ENCODE peak calls at places on chromosome 5, in four cellular contexts. D is GM23338, U is sigmoid colon, F is upper lobe of left lung. X is an unnamed sample.

GRCh38 chr5:180818275-180818674 is 15.7 kb upstream of the MGAT1 start:
- DNase-seq in D (no peak), U (peak; percentile 44), F (no peak), X (no peak)

GRCh38 chr5:11791777-11792176 is 112.5 kb downstream of the CTNND2 start:
- DNase-seq in D (peak; percentile 44), U (no peak), F (no peak), X (no peak)

GRCh38 chr5:35096209-35096608 is 48.5 kb upstream of the AGXT2 start:
- DNase-seq in D (no peak), U (no peak), F (no peak), X (no peak)

GRCh38 chr5:119291877-119292276 is 63.9 kb upstream of the TNFAIP8 start:
- DNase-seq in D (no peak), U (no peak), F (no peak), X (no peak)

GRCh38 chr5:15013654-15014463 is 142.3 kb upstream of the ANKH start:
- DNase-seq in D (peak; percentile 88), U (no peak), F (no peak), X (peak; percentile 75)

GRCh38 chr5:132294728-132295504 is 722 bp downstream of the SLC22A4 start:
- DNase-seq in D (peak; percentile 70), U (peak; percentile 82), F (peak; percentile 90), X (peak; percentile 54)

GRCh38 chr5:180801596-180802324 is 846 bp downstream of the MGAT1 start:
- DNase-seq in D (no peak), U (peak; percentile 52), F (no peak), X (no peak)

GRCh38 chr5:98403131-98403530 is 370.3 kb upstream of the RGMB start:
- DNase-seq in D (no peak), U (no peak), F (no peak), X (no peak)

GRCh38 chr5:74374656-74375055 is 265.9 kb downstream of the ENC1 start:
- DNase-seq in D (no peak), U (no peak), F (no peak), X (no peak)

GRCh38 chr5:72470817-72471216 is 36.4 kb downstream of the ZNF366 start:
- DNase-seq in D (no peak), U (no peak), F (no peak), X (no peak)

GRCh38 chr5:132425009-132425937 is 55.8 kb downstream of the SLC22A5 start:
- DNase-seq in D (no peak), U (peak; percentile 59), F (no peak), X (no peak)

GRCh38 chr5:174481737-174482136 is 242.6 kb upstream of the MSX2 start:
- DNase-seq in D (no peak), U (no peak), F (no peak), X (no peak)

GRCh38 chr5:72525816-72526215 is 18.6 kb upstream of the ZNF366 start:
- DNase-seq in D (no peak), U (no peak), F (no peak), X (no peak)

GRCh38 chr5:122445070-122445469 is 133.0 kb downstream of the SNCAIP start:
- DNase-seq in D (no peak), U (no peak), F (no peak), X (no peak)

GRCh38 chr5:40875958-40876357 is 33.3 kb upstream of the C7 start:
- DNase-seq in D (no peak), U (no peak), F (no peak), X (no peak)

GRCh38 chr5:33341316-33341715 is 99.4 kb upstream of the TARS1 start:
- DNase-seq in D (no peak), U (no peak), F (no peak), X (no peak)
- H3K27ac ChIP-seq in D (no peak overlapping the region), U (peak overlapping the region; percentile 36), F (no peak overlapping the region), X (no peak overlapping the region)

GRCh38 chr5:13350754-13351153 is 593.7 kb downstream of the DNAH5 start:
- DNase-seq in D (no peak), U (no peak), F (no peak), X (no peak)
- TF ChIP-seq POLR2AphosphoS5 in D (no peak), U (no peak), F (no peak), X (no peak)

GRCh38 chr5:155661859-155662258 is 648.3 kb downstream of the KIF4B start:
- DNase-seq in D (no peak), U (no peak), F (no peak), X (no peak)
- H3K27ac ChIP-seq in D (no peak overlapping the region), U (no peak overlapping the region), F (no peak overlapping the region), X (no peak overlapping the region)

GRCh38 chr5:150836703-150837102 is 9.6 kb upstream of the IRGM start:
- DNase-seq in D (peak; percentile 31), U (no peak), F (no peak), X (no peak)

GRCh38 chr5:150836064-150836463 is 10.3 kb upstream of the IRGM start:
- DNase-seq in D (no peak), U (no peak), F (peak; percentile 46), X (no peak)
- TF ChIP-seq POLR2AphosphoS5 in D (no peak), U (no peak), F (no peak), X (no peak)

DNA sequence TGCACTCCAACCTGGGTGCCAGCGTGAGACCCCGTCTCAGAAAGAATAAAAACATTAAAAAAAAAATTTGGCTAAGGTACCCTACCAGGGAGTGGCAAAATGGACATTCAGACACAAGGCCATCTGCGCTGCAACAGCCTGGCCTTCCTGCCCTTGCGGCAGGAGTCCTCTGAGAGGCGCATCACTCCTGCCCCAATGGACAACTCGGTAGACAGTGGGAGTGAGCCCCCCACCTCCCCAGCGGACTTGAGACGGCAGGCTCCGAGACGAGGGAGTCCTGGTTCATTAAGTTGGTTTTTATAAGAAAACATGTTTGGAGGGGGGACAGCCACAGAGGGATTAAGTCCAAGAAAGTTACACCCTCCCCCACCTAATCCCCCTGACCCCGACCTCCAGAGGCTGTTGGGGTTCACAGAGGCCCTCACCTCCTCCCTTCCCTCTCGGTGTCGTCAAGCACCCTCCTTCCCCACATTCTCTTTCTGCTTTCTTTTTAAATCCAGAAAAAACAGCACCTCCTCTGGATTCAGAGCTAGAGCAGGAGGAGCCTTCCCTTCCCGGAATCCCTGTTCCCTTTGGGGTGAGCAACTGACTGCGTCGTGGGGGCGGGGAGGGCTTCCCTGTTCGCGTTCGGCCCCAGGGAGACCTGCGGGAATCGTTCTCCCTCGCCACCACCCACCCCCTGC is 1.8 kb upstream of the EGR1 start:
- DNase-seq in D (peak; percentile 51), U (peak; percentile 84), F (no peak), X (no peak)
- H3K27ac ChIP-seq in D (peak overlapping the region; percentile 90), U (peak overlapping the region; percentile 97), F (peak overlapping the region; percentile 96), X (peak overlapping the region; percentile 97)

X was measured in Panc1.